ENCODE peak calls at places on chromosomes 13 and 19, in five cellular contexts. X is mammary epithelial cell, E is ovary, D is heart right ventricle, T is AG04450. A is an unnamed sample.

GRCh38 chr13:113981201-113981605 is 7.3 kb upstream of the C13orf46 start:
- DNase-seq in T (no peak), E (no peak), D (no peak), X (peak; percentile 81), A (peak; percentile 70)

GRCh38 chr13:67156718-67157049 is 73.5 kb downstream of the PCDH9 start:
- DNase-seq in E (no peak), X (no peak), T (no peak), D (no peak), A (no peak)

GRCh38 chr19:45676851-45677263 is 8.8 kb downstream of the GIPR start:
- DNase-seq in X (no peak), E (no peak), D (no peak), T (no peak), A (no peak)

GRCh38 chr19:22354665-22355064 is 67.5 kb downstream of the ZNF98 start:
- DNase-seq in T (no peak), E (no peak), D (no peak), X (no peak), A (no peak)

GRCh38 chr13:99522288-99522687 is 21.0 kb downstream of the TM9SF2 start:
- DNase-seq in X (no peak), D (no peak), T (no peak), E (no peak), A (no peak)

GRCh38 chr19:55353803-55354697 is 469 bp downstream of the COX6B2 start:
- DNase-seq in X (peak; percentile 60), D (no peak), T (no peak), E (peak; percentile 63), A (no peak)

GRCh38 chr19:50779504-50780457 is 9.5 kb downstream of the GPR32 start:
- DNase-seq in D (no peak), X (peak; percentile 49), E (no peak), T (no peak), A (no peak)

GRCh38 chr19:13116282-13117175 is at the start of gene TRMT1:
- DNase-seq in X (peak; percentile 94), E (peak; percentile 88), T (peak; percentile 74), D (peak; percentile 96), A (peak; percentile 94)

GRCh38 chr13:50400035-50400726 is 384.9 kb downstream of the KCNRG start:
- DNase-seq in X (no peak), D (peak; percentile 64), T (no peak), E (no peak), A (no peak)

GRCh38 chr13:51829236-51829899 is 15.6 kb downstream of the TMEM272 start:
- DNase-seq in D (no peak), T (no peak), E (no peak), X (no peak), A (no peak)

DNA sequence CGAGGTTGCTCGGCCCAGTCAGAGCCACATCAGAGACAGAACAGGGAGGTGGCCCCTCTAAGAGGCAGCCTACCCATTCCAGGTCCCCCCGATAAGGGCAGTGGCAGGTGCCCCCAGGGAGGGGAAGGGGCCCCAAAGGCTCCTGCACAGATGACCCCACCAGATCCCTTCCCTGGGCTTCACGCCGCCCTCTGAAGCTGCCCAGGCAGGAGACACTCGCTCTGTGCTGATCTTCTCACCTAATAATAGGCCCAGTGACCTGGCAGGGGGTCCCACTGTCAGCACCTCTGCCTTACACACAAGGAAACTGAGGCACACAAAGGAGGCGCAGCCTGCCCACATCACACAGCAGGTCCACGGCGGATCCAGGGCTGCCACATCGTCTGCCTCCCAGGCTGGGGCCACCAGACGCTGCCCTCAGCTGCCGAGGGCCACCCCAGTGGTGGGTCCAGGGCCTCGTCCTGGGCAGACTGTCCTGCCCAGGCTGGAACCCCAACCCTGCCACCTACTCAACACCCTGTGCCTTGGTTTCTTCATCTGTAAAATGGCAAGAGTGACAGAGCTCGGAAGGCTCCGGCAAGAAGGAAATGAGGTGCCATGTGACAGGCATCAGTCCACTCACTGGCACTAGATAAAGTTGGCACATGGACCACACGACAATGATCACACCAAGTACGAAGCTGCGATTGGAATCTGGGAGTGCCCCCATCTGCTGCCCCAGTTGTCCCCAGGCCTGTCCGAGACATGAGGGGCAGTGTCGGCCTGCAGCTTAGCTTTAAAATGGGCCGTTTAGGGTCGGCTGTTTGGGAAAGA is 56.5 kb downstream of the KLF2 start:
- DNase-seq in E (no peak), D (no peak), X (no peak), T (no peak), A (no peak)
- H3K27ac ChIP-seq in E (peak overlapping the region; percentile 85), D (peak overlapping the region; percentile 92), X (no peak overlapping the region), T (no peak overlapping the region), A (peak overlapping the region; percentile 86)

GRCh38 chr19:4986471-4986888 is 17.6 kb downstream of the KDM4B start:
- DNase-seq in D (no peak), X (no peak), T (no peak), E (no peak), A (no peak)
- H3K27ac ChIP-seq in D (no peak overlapping the region), X (no peak overlapping the region), T (no peak overlapping the region), E (no peak overlapping the region), A (no peak overlapping the region)

GRCh38 chr19:47595937-47596336 is 13.0 kb upstream of the BICRA start:
- DNase-seq in E (no peak), T (no peak), X (no peak), D (no peak), A (no peak)
- H3K27ac ChIP-seq in E (no peak overlapping the region), T (no peak overlapping the region), X (no peak overlapping the region), D (no peak overlapping the region), A (no peak overlapping the region)

DNA sequence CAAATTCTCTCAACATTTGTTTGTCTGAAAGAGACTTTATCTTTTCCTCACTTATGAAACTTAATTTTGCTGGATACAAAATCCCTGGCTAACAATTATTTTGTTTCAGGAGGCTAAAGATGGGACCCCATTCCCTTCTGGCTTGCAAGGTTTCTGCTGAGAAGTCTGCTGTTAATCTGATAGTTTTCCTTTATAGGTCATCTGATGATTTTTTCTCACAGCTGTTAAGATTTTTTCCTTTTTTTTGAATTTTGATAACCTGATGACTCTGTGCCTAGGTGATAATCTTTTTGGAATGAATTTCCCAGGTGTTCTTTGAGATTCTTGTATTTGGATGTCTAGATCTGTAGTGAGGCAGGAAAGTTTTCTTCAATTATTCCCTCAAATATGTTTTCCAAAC is 2661.4 kb downstream of the PCDH9 start:
- DNase-seq in T (no peak), D (no peak), E (no peak), X (no peak), A (no peak)
- H3K27ac ChIP-seq in T (no peak overlapping the region), D (no peak overlapping the region), E (no peak overlapping the region), X (no peak overlapping the region), A (no peak overlapping the region)

GRCh38 chr19:17795495-17795856 is 538 bp downstream of the B3GNT3 start:
- DNase-seq in T (no peak), E (no peak), X (no peak), D (no peak), A (no peak)

GRCh38 chr19:17794731-17795494 is at the start of gene B3GNT3:
- DNase-seq in D (no peak), E (peak; percentile 33), X (peak; percentile 60), T (no peak), A (no peak)

GRCh38 chr19:17796013-17796837 is 1.3 kb downstream of the B3GNT3 start:
- DNase-seq in E (no peak), X (peak; percentile 24), T (no peak), D (no peak), A (no peak)

GRCh38 chr19:17796838-17797168 is 1.9 kb downstream of the B3GNT3 start:
- DNase-seq in D (no peak), T (no peak), X (no peak), E (no peak), A (no peak)

GRCh38 chr19:17794412-17794730 is 567 bp upstream of the B3GNT3 start:
- DNase-seq in X (no peak), D (no peak), T (no peak), E (no peak), A (no peak)
- H3K27ac ChIP-seq in X (no peak overlapping the region), D (no peak overlapping the region), T (no peak overlapping the region), E (no peak overlapping the region), A (no peak overlapping the region)

DNA sequence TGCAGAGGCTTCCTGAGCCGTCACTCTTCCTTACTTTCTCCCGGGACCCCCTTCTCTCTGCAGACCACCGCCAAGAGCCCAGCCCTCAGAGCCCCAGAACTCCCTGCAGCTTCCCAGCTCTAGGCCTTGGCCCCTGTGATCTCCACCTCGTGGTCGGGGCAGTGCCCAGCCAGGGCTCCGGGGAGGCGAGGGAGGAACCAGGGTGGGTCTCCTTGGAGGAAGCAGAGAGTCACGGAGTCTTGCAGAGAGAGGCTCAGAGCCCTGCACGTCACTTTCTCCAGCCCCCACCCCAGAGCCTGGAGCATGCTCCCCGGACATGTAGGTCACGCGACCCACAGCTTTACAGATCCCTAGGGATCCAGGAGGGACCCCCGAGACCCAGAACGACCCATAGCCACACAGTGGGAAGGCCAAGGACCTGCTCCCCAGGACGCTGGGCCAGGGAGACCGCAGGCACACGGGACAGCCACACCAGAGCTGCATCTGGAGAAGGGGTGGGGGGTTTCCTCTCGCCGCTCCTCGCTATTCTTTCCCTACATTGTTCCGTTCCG is 11.9 kb downstream of the GADD45B start:
- DNase-seq in X (no peak), T (no peak), E (no peak), D (no peak), A (peak; percentile 76)
- H3K27ac ChIP-seq in X (no peak overlapping the region), T (no peak overlapping the region), E (no peak overlapping the region), D (no peak overlapping the region), A (peak overlapping the region; percentile 60)

DNA sequence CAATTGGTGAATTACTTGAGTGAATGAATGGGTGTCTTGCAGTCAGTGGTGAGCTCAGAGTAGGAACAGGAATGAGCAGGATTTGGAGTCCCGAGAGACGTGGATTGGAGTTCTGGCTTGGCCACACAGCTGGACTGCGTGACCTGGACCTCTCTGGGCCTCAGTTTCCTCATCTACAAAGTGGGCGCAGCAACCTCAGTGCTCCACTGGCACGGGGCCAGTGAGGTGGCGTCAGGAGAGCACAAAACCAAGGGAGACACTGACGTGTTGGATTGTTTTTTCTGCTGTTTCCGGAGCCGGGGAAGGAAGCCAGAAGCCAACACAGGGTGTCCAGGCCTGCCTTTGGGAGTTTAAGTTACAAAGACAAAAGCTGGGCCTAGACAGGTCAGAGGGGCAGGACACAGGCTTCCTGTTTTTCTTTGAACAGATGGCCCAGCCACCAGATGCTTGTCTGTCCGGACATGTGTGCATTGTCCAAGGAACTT is 6.5 kb upstream of the DOCK6 start:
- DNase-seq in E (peak; percentile 80), D (peak; percentile 93), X (peak; percentile 80), T (peak; percentile 61), A (no peak)
- H3K27ac ChIP-seq in E (peak overlapping the region; percentile 30), D (peak overlapping the region; percentile 77), X (peak overlapping the region; percentile 19), T (peak overlapping the region; percentile 77), A (no peak overlapping the region)

A was measured in tibial artery.